ENCODE peak calls at places on chromosomes 5 and 9, in ten cellular contexts. One of them, this sample, is unnamed. For H3K9me3, the result is how much of the 10 kb centered on the place peaks cover.

GRCh38 chr9:1604942-1605560 is 410.1 kb upstream of the SMARCA2 start:
- DNase-seq in mammary epithelial cell: peak
- DNase-seq in lung: no peak
- DNase-seq in heart right ventricle: no peak
- DNase-seq in A549: peak
- DNase-seq in IMR-90: no peak
- DNase-seq in PC-3: peak
- DNase-seq in WERI-Rb-1: peak
- DNase-seq in GM23248: peak
- DNase-seq in thoracic aorta: no peak
- DNase-seq in this sample: no peak

GRCh38 chr5:105956456-105957177 is 1714.1 kb downstream of the EFNA5 start:
- DNase-seq in mammary epithelial cell: no peak
- DNase-seq in lung: no peak
- DNase-seq in heart right ventricle: no peak
- DNase-seq in A549: peak
- DNase-seq in IMR-90: peak
- DNase-seq in PC-3: peak
- DNase-seq in WERI-Rb-1: no peak
- DNase-seq in GM23248: peak
- DNase-seq in thoracic aorta: no peak
- DNase-seq in this sample: no peak

GRCh38 chr5:38463634-38464521 is 92.6 kb downstream of the LIFR start:
- DNase-seq in mammary epithelial cell: peak
- DNase-seq in lung: no peak
- DNase-seq in heart right ventricle: no peak
- DNase-seq in A549: peak
- DNase-seq in IMR-90: peak
- DNase-seq in PC-3: peak
- DNase-seq in WERI-Rb-1: no peak
- DNase-seq in GM23248: peak
- DNase-seq in thoracic aorta: no peak
- DNase-seq in this sample: peak

GRCh38 chr9:69504058-69504457 is 168.1 kb downstream of the APBA1 start:
- DNase-seq in mammary epithelial cell: no peak
- DNase-seq in lung: no peak
- DNase-seq in heart right ventricle: no peak
- DNase-seq in A549: no peak
- DNase-seq in IMR-90: no peak
- DNase-seq in PC-3: no peak
- DNase-seq in WERI-Rb-1: no peak
- DNase-seq in GM23248: no peak
- DNase-seq in thoracic aorta: no peak
- DNase-seq in this sample: no peak

GRCh38 chr9:12775963-12776774 is 1.3 kb downstream of the LURAP1L start:
- DNase-seq in mammary epithelial cell: peak
- DNase-seq in lung: peak
- DNase-seq in heart right ventricle: peak
- DNase-seq in A549: peak
- DNase-seq in IMR-90: peak
- DNase-seq in PC-3: peak
- DNase-seq in WERI-Rb-1: peak
- DNase-seq in GM23248: peak
- DNase-seq in thoracic aorta: peak
- DNase-seq in this sample: peak

GRCh38 chr5:51664491-51665294 is 281.4 kb downstream of the ISL1 start:
- DNase-seq in mammary epithelial cell: no peak
- DNase-seq in lung: no peak
- DNase-seq in heart right ventricle: no peak
- DNase-seq in A549: no peak
- DNase-seq in IMR-90: no peak
- DNase-seq in PC-3: no peak
- DNase-seq in WERI-Rb-1: no peak
- DNase-seq in GM23248: no peak
- DNase-seq in thoracic aorta: no peak
- DNase-seq in this sample: no peak

GRCh38 chr9:22976454-22976853 is 529.8 kb downstream of the DMRTA1 start:
- DNase-seq in mammary epithelial cell: no peak
- DNase-seq in lung: no peak
- DNase-seq in heart right ventricle: no peak
- DNase-seq in A549: no peak
- DNase-seq in IMR-90: peak
- DNase-seq in PC-3: peak
- DNase-seq in WERI-Rb-1: no peak
- DNase-seq in GM23248: peak
- DNase-seq in thoracic aorta: no peak
- DNase-seq in this sample: no peak

GRCh38 chr9:107481035-107481434 is 8.5 kb downstream of the KLF4 start:
- DNase-seq in mammary epithelial cell: no peak
- DNase-seq in lung: no peak
- DNase-seq in heart right ventricle: no peak
- DNase-seq in A549: peak
- DNase-seq in IMR-90: no peak
- DNase-seq in PC-3: peak
- DNase-seq in WERI-Rb-1: no peak
- DNase-seq in GM23248: peak
- DNase-seq in thoracic aorta: no peak
- DNase-seq in this sample: no peak

GRCh38 chr9:132698989-132699388 is 28.7 kb downstream of the GTF3C4 start:
- DNase-seq in mammary epithelial cell: no peak
- DNase-seq in lung: peak
- DNase-seq in heart right ventricle: no peak
- DNase-seq in A549: no peak
- DNase-seq in IMR-90: no peak
- DNase-seq in PC-3: no peak
- DNase-seq in WERI-Rb-1: no peak
- DNase-seq in GM23248: no peak
- DNase-seq in thoracic aorta: no peak
- DNase-seq in this sample: no peak

GRCh38 chr9:132703336-132703735 is 33.1 kb downstream of the GTF3C4 start:
- DNase-seq in mammary epithelial cell: peak
- DNase-seq in lung: no peak
- DNase-seq in heart right ventricle: no peak
- DNase-seq in A549: no peak
- DNase-seq in IMR-90: peak
- DNase-seq in PC-3: peak
- DNase-seq in WERI-Rb-1: no peak
- DNase-seq in GM23248: peak
- DNase-seq in thoracic aorta: no peak
- DNase-seq in this sample: no peak

GRCh38 chr9:132702254-132702653 is 32.0 kb downstream of the GTF3C4 start:
- DNase-seq in mammary epithelial cell: no peak
- DNase-seq in lung: no peak
- DNase-seq in heart right ventricle: no peak
- DNase-seq in A549: peak
- DNase-seq in IMR-90: no peak
- DNase-seq in PC-3: no peak
- DNase-seq in WERI-Rb-1: no peak
- DNase-seq in GM23248: no peak
- DNase-seq in thoracic aorta: no peak
- DNase-seq in this sample: no peak

GRCh38 chr9:132697230-132697629 is 27.0 kb downstream of the GTF3C4 start:
- DNase-seq in mammary epithelial cell: no peak
- DNase-seq in lung: no peak
- DNase-seq in heart right ventricle: no peak
- DNase-seq in A549: peak
- DNase-seq in IMR-90: no peak
- DNase-seq in PC-3: no peak
- DNase-seq in WERI-Rb-1: no peak
- DNase-seq in GM23248: peak
- DNase-seq in thoracic aorta: no peak
- DNase-seq in this sample: no peak

GRCh38 chr9:132699926-132700325 is 29.7 kb downstream of the GTF3C4 start:
- DNase-seq in mammary epithelial cell: no peak
- DNase-seq in lung: no peak
- DNase-seq in heart right ventricle: no peak
- DNase-seq in A549: no peak
- DNase-seq in IMR-90: peak
- DNase-seq in PC-3: no peak
- DNase-seq in WERI-Rb-1: no peak
- DNase-seq in GM23248: no peak
- DNase-seq in thoracic aorta: no peak
- DNase-seq in this sample: no peak
- H3K9me3 ChIP-seq in mammary epithelial cell: under half
- H3K9me3 ChIP-seq in lung: under half
- H3K9me3 ChIP-seq in heart right ventricle: under half
- H3K9me3 ChIP-seq in A549: half or more
- H3K9me3 ChIP-seq in IMR-90: under half
- H3K9me3 ChIP-seq in PC-3: under half
- H3K9me3 ChIP-seq in WERI-Rb-1: under half
- H3K9me3 ChIP-seq in GM23248: under half
- H3K9me3 ChIP-seq in thoracic aorta: under half
- H3K9me3 ChIP-seq in this sample: under half

GRCh38 chr5:125775896-125776295 is 647.3 kb upstream of the GRAMD2B start:
- DNase-seq in mammary epithelial cell: no peak
- DNase-seq in lung: no peak
- DNase-seq in heart right ventricle: no peak
- DNase-seq in A549: no peak
- DNase-seq in IMR-90: no peak
- DNase-seq in PC-3: no peak
- DNase-seq in WERI-Rb-1: no peak
- DNase-seq in GM23248: no peak
- DNase-seq in thoracic aorta: no peak
- DNase-seq in this sample: no peak

DNA sequence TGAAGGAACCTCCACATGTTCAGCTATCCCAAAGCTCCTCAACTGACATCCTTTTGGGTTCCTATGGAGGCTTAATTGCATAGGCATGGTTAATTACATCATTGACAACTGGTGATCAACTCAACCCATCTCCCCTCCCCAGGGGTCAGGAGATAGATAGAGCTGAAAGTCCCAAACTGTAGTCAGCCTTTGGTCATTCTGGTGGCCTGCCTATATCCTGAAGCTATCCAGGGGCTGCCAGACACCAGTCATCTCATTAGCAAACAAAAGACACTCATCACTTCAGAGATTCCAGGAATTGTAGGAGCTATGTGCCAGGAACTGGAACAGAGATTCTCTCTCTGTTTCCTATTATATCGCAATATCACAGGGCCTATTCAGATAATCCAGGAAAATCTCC is 646.6 kb upstream of the GRAMD2B start:
- DNase-seq in mammary epithelial cell: no peak
- DNase-seq in lung: no peak
- DNase-seq in heart right ventricle: no peak
- DNase-seq in A549: no peak
- DNase-seq in IMR-90: no peak
- DNase-seq in PC-3: no peak
- DNase-seq in WERI-Rb-1: no peak
- DNase-seq in GM23248: no peak
- DNase-seq in thoracic aorta: no peak
- DNase-seq in this sample: no peak
- H3K9me3 ChIP-seq in mammary epithelial cell: under half
- H3K9me3 ChIP-seq in lung: under half
- H3K9me3 ChIP-seq in heart right ventricle: under half
- H3K9me3 ChIP-seq in A549: under half
- H3K9me3 ChIP-seq in IMR-90: under half
- H3K9me3 ChIP-seq in PC-3: under half
- H3K9me3 ChIP-seq in WERI-Rb-1: under half
- H3K9me3 ChIP-seq in GM23248: under half
- H3K9me3 ChIP-seq in thoracic aorta: under half
- H3K9me3 ChIP-seq in this sample: under half

DNA sequence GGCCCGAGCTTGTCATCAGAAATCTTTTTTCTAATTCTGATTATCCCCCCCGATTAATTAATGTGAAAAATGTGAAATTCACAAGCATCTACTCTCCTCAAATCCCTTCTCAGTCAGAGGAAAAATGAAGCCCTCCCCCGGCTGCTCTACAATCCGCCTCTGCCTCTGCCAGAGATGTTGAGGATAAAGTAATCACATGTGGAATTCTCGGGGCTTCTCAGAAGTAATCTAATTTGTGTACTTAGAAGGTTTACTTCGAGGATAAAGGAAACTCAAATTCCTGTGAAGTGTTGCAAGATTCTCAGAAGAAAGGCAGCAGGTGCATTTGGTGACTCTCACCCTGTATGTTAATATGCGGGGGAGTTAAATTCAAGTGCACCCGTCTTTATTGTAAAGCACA is 726.1 kb upstream of the ADAMTS16 start:
- DNase-seq in mammary epithelial cell: no peak
- DNase-seq in lung: no peak
- DNase-seq in heart right ventricle: no peak
- DNase-seq in A549: no peak
- DNase-seq in IMR-90: no peak
- DNase-seq in PC-3: no peak
- DNase-seq in WERI-Rb-1: no peak
- DNase-seq in GM23248: no peak
- DNase-seq in thoracic aorta: no peak
- DNase-seq in this sample: no peak
- H3K9me3 ChIP-seq in mammary epithelial cell: under half
- H3K9me3 ChIP-seq in lung: under half
- H3K9me3 ChIP-seq in heart right ventricle: under half
- H3K9me3 ChIP-seq in A549: under half
- H3K9me3 ChIP-seq in IMR-90: under half
- H3K9me3 ChIP-seq in PC-3: under half
- H3K9me3 ChIP-seq in WERI-Rb-1: under half
- H3K9me3 ChIP-seq in GM23248: under half
- H3K9me3 ChIP-seq in thoracic aorta: under half
- H3K9me3 ChIP-seq in this sample: under half

GRCh38 chr5:7904170-7904569 is 35.2 kb downstream of the MTRR start:
- DNase-seq in mammary epithelial cell: peak
- DNase-seq in lung: no peak
- DNase-seq in heart right ventricle: no peak
- DNase-seq in A549: peak
- DNase-seq in IMR-90: peak
- DNase-seq in PC-3: peak
- DNase-seq in WERI-Rb-1: no peak
- DNase-seq in GM23248: peak
- DNase-seq in thoracic aorta: no peak
- DNase-seq in this sample: no peak

GRCh38 chr5:7902993-7903625 is 34.2 kb downstream of the MTRR start:
- DNase-seq in mammary epithelial cell: no peak
- DNase-seq in lung: no peak
- DNase-seq in heart right ventricle: no peak
- DNase-seq in A549: no peak
- DNase-seq in IMR-90: no peak
- DNase-seq in PC-3: no peak
- DNase-seq in WERI-Rb-1: no peak
- DNase-seq in GM23248: no peak
- DNase-seq in thoracic aorta: no peak
- DNase-seq in this sample: no peak

GRCh38 chr5:7907612-7908011 is 38.7 kb downstream of the MTRR start:
- DNase-seq in mammary epithelial cell: no peak
- DNase-seq in lung: no peak
- DNase-seq in heart right ventricle: no peak
- DNase-seq in A549: no peak
- DNase-seq in IMR-90: no peak
- DNase-seq in PC-3: no peak
- DNase-seq in WERI-Rb-1: no peak
- DNase-seq in GM23248: no peak
- DNase-seq in thoracic aorta: no peak
- DNase-seq in this sample: no peak

GRCh38 chr5:7910738-7911428 is 41.9 kb downstream of the MTRR start:
- DNase-seq in mammary epithelial cell: no peak
- DNase-seq in lung: no peak
- DNase-seq in heart right ventricle: no peak
- DNase-seq in A549: no peak
- DNase-seq in IMR-90: no peak
- DNase-seq in PC-3: no peak
- DNase-seq in WERI-Rb-1: no peak
- DNase-seq in GM23248: no peak
- DNase-seq in thoracic aorta: no peak
- DNase-seq in this sample: no peak

DNA sequence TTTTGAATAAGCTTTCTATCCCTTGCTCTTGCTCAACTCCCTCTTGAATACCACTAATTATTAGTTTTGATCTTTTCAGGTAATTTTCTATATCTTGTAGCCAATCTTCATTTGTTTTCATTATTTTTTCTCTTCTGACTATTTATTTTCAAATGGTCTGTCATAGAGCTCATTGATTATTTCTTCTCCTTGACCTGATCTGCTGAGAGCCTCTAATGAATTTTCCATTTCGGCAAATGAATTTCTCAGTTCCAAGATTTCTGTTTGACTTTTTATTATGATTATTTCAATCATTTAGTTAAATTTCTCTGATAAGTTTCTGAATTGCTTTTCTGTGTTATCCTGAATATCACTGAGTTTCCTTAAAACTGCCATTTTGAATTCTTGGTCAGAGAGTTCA is 39.4 kb downstream of the MTRR start:
- DNase-seq in mammary epithelial cell: no peak
- DNase-seq in lung: no peak
- DNase-seq in heart right ventricle: no peak
- DNase-seq in A549: no peak
- DNase-seq in IMR-90: no peak
- DNase-seq in PC-3: no peak
- DNase-seq in WERI-Rb-1: no peak
- DNase-seq in GM23248: no peak
- DNase-seq in thoracic aorta: no peak
- DNase-seq in this sample: no peak
- H3K9me3 ChIP-seq in mammary epithelial cell: under half
- H3K9me3 ChIP-seq in lung: under half
- H3K9me3 ChIP-seq in heart right ventricle: half or more
- H3K9me3 ChIP-seq in A549: under half
- H3K9me3 ChIP-seq in IMR-90: under half
- H3K9me3 ChIP-seq in PC-3: under half
- H3K9me3 ChIP-seq in WERI-Rb-1: under half
- H3K9me3 ChIP-seq in GM23248: under half
- H3K9me3 ChIP-seq in thoracic aorta: under half
- H3K9me3 ChIP-seq in this sample: under half

This sample was measured in ovary.